ENCODE peak calls at places on chromosomes 4 and X, in four cellular contexts. U is mucosa of descending colon, M is pancreas, V is heart right ventricle. Z is an unnamed sample.

GRCh38 chr4:118801895-118802575 is 33.9 kb downstream of the SEC24D start:
- ATAC-seq in U (no peak), M (peak; percentile 70), V (peak; percentile 65), Z (no peak)

GRCh38 chr4:176498857-176499256 is 179.1 kb downstream of the SPCS3 start:
- ATAC-seq in V (no peak), M (no peak), U (no peak), Z (no peak)

GRCh38 chr4:142446965-142447474 is 399.1 kb downstream of the INPP4B start:
- ATAC-seq in U (no peak), V (no peak), M (no peak), Z (no peak)

GRCh38 chrX:19748898-19749680 is 138.3 kb downstream of the SH3KBP1 start:
- ATAC-seq in M (no peak), U (no peak), V (no peak), Z (no peak)

GRCh38 chrX:275476-275966 is 5.7 kb upstream of the PLCXD1 start:
- ATAC-seq in M (peak; percentile 20), U (peak; percentile 19), V (peak; percentile 19), Z (peak; percentile 20)

GRCh38 chrX:30865020-30865419 is 24.0 kb downstream of the TAB3 start:
- ATAC-seq in U (peak; percentile 63), M (peak; percentile 37), V (no peak), Z (no peak)

GRCh38 chr4:121138014-121138413 is 26.1 kb downstream of the TNIP3 start:
- ATAC-seq in U (no peak), V (no peak), M (no peak), Z (no peak)

GRCh38 chrX:74458738-74459137 is 37.4 kb downstream of the SLC16A2 start:
- ATAC-seq in U (no peak), M (peak; percentile 29), V (no peak), Z (no peak)

GRCh38 chr4:182144621-182145359 is 98.4 kb upstream of the TENM3 start:
- ATAC-seq in U (no peak), V (no peak), M (no peak), Z (peak; percentile 33)

GRCh38 chr4:168257663-168258235 is 60.8 kb downstream of the DDX60 start:
- ATAC-seq in V (peak; percentile 85), U (no peak), M (no peak), Z (no peak)

GRCh38 chr4:153553155-153553819 is 87.1 kb downstream of the TMEM131L start:
- ATAC-seq in U (no peak), M (no peak), V (no peak), Z (no peak)

GRCh38 chrX:151702741-151703352 is 7.6 kb downstream of the PRRG3 start:
- ATAC-seq in U (no peak), V (peak; percentile 31), M (peak; percentile 37), Z (no peak)

GRCh38 chr4:98314791-98315565 is 53.8 kb downstream of the RAP1GDS1 start:
- ATAC-seq in M (no peak), V (no peak), U (no peak), Z (no peak)

GRCh38 chr4:53119685-53120084 is 246.2 kb downstream of the SCFD2 start:
- ATAC-seq in U (peak; percentile 49), M (peak; percentile 49), V (peak; percentile 37), Z (no peak)

GRCh38 chr4:35163189-35163588 is 1081.1 kb downstream of the ARAP2 start:
- ATAC-seq in V (no peak), U (no peak), M (no peak), Z (no peak)

GRCh38 chr4:180827610-180828009 is 1415.6 kb upstream of the TENM3 start:
- ATAC-seq in U (no peak), V (no peak), M (peak; percentile 37), Z (no peak)

GRCh38 chr4:10025230-10025806 is 4.0 kb upstream of the SLC2A9 start:
- ATAC-seq in M (no peak), U (no peak), V (no peak), Z (no peak)

GRCh38 chr4:121728798-121729226 is 32.0 kb upstream of the ANXA5 start:
- ATAC-seq in V (no peak), U (no peak), M (no peak), Z (no peak)

GRCh38 chr4:10179957-10180602 is 63.5 kb upstream of the WDR1 start:
- ATAC-seq in U (no peak), M (no peak), V (no peak), Z (no peak)

GRCh38 chr4:45317276-45317675 is 590.9 kb upstream of the GNPDA2 start:
- ATAC-seq in U (no peak), M (no peak), V (peak; percentile 95), Z (no peak)

GRCh38 chr4:76108467-76109181 is 34.1 kb downstream of the ART3 start:
- ATAC-seq in U (peak; percentile 61), V (no peak), M (no peak), Z (no peak)

GRCh38 chr4:48796927-48797679 is 17.0 kb upstream of the FRYL start:
- ATAC-seq in V (no peak), M (no peak), U (peak; percentile 92), Z (no peak)

GRCh38 chr4:102318526-102318925 is 26.8 kb downstream of the SLC39A8 start:
- ATAC-seq in U (peak; percentile 87), V (no peak), M (no peak), Z (no peak)

GRCh38 chr4:41976775-41977516 is 4.6 kb upstream of the DCAF4L1 start:
- ATAC-seq in M (peak; percentile 63), V (no peak), U (no peak), Z (no peak)

GRCh38 chr4:189615217-189615663 is 325.4 kb upstream of the FRG1 start:
- ATAC-seq in M (no peak), V (no peak), U (no peak), Z (no peak)

GRCh38 chr4:146346276-146346675 is 131.9 kb downstream of the REELD1 start:
- ATAC-seq in M (no peak), V (no peak), U (no peak), Z (no peak)

GRCh38 chr4:20625460-20625859 is 74.8 kb upstream of the PACRGL start:
- ATAC-seq in V (peak; percentile 53), M (peak; percentile 77), U (peak; percentile 93), Z (peak; percentile 43)

GRCh38 chr4:185061610-185062009 is 43.3 kb downstream of the HELT start:
- ATAC-seq in V (no peak), U (no peak), M (no peak), Z (no peak)
- TF ChIP-seq CTCF in V (no peak), U (no peak), M (no peak), Z (no peak)

GRCh38 chr4:2418652-2419571 is at the start of gene CFAP99:
- ATAC-seq in U (peak; percentile 90), V (peak; percentile 98), M (peak; percentile 97), Z (peak; percentile 97)
- TF ChIP-seq CTCF in U (no peak), V (no peak), M (no peak), Z (no peak)

DNA sequence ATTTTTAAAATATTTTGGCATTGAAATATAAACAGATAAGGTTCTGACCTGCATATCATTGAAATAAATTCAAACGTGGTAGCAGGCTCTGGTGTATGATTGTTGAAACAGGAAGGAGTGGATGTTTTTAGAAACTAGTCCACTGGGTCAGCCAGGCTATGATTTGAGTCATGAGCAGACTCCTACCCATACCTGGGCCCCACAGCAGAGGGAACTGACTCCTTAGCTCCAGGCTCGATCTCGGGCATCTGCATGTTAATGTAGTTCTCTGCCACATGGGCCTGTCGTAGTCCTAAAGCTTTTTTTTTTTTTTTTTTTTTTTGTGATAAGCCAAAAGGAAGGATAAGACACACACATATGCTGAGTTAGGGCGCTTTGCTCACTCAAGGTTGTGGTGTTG is 27.1 kb downstream of the OFD1 start:
- ATAC-seq in V (no peak), M (no peak), U (no peak), Z (no peak)
- TF ChIP-seq CTCF in V (no peak), M (no peak), U (no peak), Z (no peak)

GRCh38 chr4:26061248-26061986 is 147.4 kb downstream of the SMIM20 start:
- ATAC-seq in M (no peak), V (peak; percentile 47), U (peak; percentile 89), Z (no peak)
- TF ChIP-seq CTCF in M (no peak), V (no peak), U (no peak), Z (peak; percentile 30)

DNA sequence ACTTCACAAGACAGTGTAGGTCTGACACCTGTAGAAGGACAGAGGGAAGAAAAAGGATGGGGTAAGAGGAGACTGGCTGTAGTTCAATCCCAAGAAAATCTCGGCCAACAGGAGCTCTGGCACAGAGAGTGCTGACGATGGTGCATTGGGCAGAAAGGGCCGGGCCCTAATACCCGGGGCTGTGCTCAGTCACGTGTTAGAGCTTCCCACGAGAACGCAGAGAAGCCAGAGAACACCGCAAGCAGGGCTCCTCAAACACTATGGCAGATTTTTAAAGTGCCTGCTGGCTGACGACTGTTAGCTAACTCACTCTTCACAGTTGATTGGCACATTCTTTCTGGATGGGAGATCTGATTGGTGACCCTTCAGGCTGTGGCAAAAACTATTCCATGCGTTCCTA is 35.5 kb downstream of the EREG start:
- ATAC-seq in U (no peak), M (no peak), V (no peak), Z (no peak)
- TF ChIP-seq CTCF in U (no peak), M (no peak), V (no peak), Z (no peak)

GRCh38 chrX:51643377-51643776 is 24.7 kb upstream of the CENPVL3 start:
- ATAC-seq in U (no peak), V (no peak), M (no peak), Z (no peak)

DNA sequence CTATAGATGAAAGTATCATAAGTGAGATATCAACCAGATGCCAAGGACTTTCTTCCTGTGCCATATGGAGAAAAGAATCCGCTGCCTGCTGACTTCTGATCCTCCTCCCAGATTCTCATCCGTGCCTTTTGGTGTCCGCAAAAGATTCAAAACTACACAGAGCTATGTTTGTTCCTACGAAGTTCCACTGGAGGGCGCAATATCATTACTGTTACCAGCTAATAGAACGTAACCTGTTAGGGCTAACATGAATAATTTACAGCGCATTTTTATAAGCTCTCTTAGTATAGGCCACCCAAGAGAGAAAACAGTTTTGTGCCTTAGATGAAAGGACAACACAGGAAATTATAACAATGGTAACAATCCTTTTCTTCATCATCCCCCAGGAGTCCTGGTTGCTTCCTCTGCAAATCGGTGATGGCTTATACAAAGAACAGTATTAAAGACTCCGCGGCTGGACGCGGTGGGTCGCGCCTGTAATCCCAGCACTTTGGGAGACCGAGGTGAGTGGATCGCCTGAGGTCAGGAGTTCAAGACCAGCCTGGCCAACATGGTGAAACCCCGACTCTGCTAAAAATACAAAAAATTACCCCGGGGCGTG is 22.8 kb upstream of the CENPVL3 start:
- ATAC-seq in U (no peak), V (no peak), M (peak; percentile 55), Z (no peak)
- TF ChIP-seq CTCF in U (peak; percentile 9), V (peak; percentile 14), M (peak; percentile 11), Z (no peak)

DNA sequence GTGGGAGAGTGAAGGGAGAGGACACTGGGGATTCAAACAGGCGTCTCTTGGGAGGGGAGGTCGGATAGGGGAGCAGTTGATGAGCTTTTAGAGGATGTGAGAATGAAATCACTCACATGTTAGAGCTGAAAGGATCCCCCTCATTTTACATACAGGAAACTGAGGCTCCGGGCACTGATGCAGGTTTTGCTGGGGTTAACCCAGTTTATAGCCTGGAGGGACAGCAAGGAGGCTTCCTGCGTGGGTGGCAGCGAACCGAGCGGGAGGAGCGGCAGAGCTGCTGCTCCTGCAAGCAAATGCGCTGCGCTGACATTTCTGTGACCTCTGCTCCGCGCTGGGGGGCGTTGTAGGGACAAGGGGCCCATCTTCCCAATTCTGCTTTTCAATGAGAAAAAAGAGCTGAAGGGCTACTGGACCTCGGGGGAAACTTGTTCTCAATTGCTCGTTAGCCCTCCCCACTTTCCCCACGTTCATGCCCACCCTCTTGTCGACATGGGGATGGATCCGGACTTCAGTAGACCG is 1.1 kb upstream of the NEUROG2 start:
- ATAC-seq in M (no peak), U (no peak), V (no peak), Z (no peak)
- TF ChIP-seq CTCF in M (no peak), U (no peak), V (no peak), Z (no peak)

GRCh38 chrX:7127058-7127457 is 20.5 kb upstream of the STS start:
- ATAC-seq in U (peak; percentile 40), V (no peak), M (no peak), Z (no peak)
- TF ChIP-seq CTCF in U (no peak), V (no peak), M (no peak), Z (no peak)